ENCODE peak calls at places on chromosomes 7 and 10, in seven cellular contexts. C is GM12891, X is H1, F is GM12878, Q is HepG2, W is SK-N-SH, Z is K562. A is an unnamed sample.
A peak's percentile ranks its signal among the peaks of the same experiment; 100 is the strongest.

GRCh38 chr10:36647540-36647939 is 477.9 kb upstream of the ANKRD30A start:
- DNase-seq in C (no peak), X (no peak), F (no peak), W (no peak), Z (no peak), Q (no peak), A (no peak)

GRCh38 chr7:83267141-83267631 is 104.5 kb upstream of the PCLO start:
- DNase-seq in X (no peak), Z (no peak), Q (no peak), C (no peak), W (peak; percentile 12), F (no peak), A (no peak)

GRCh38 chr10:44977287-44978212 is 1.1 kb downstream of the DEPP1 start:
- DNase-seq in W (no peak), X (no peak), C (no peak), Q (no peak), Z (no peak), F (no peak), A (no peak)

GRCh38 chr10:37456456-37456855 is 331.1 kb downstream of the ANKRD30A start:
- DNase-seq in Z (no peak), X (no peak), F (no peak), Q (no peak), C (no peak), W (no peak), A (no peak)

GRCh38 chr7:23093111-23093510 is 12.5 kb upstream of the KLHL7 start:
- DNase-seq in F (no peak), W (no peak), Z (no peak), X (no peak), C (no peak), Q (no peak), A (no peak)

GRCh38 chr7:111089822-111090426 is 1.0 kb upstream of the LRRN3 start:
- DNase-seq in X (no peak), C (no peak), F (no peak), Z (peak; percentile 67), W (peak; percentile 61), Q (peak; percentile 40), A (no peak)

GRCh38 chr7:158742065-158742821 is 37.6 kb upstream of the NCAPG2 start:
- DNase-seq in X (no peak), F (no peak), Q (no peak), Z (no peak), W (no peak), C (no peak), A (no peak)

GRCh38 chr10:78614744-78615143 is 454.0 kb upstream of the ZMIZ1 start:
- DNase-seq in Z (no peak), Q (no peak), X (no peak), C (no peak), F (no peak), W (no peak), A (no peak)

GRCh38 chr7:151987748-151988529 is 31.7 kb downstream of the GALNTL5 start:
- DNase-seq in F (no peak), X (peak; percentile 19), C (no peak), Z (no peak), W (no peak), Q (no peak), A (no peak)

GRCh38 chr7:100835903-100836811 is 8.8 kb upstream of the EPHB4 start:
- DNase-seq in C (no peak), W (peak; percentile 36), F (no peak), X (peak; percentile 96), Q (no peak), Z (peak; percentile 39), A (no peak)

GRCh38 chr7:46034056-46034768 is 113.1 kb upstream of the IGFBP3 start:
- DNase-seq in Z (no peak), W (no peak), X (no peak), F (no peak), Q (no peak), C (no peak), A (no peak)

GRCh38 chr7:2715341-2716231 is 27.6 kb downstream of the AMZ1 start:
- DNase-seq in W (no peak), F (no peak), Z (no peak), C (no peak), Q (no peak), X (no peak), A (no peak)

GRCh38 chr7:121336579-121336978 is 7.8 kb downstream of the WNT16 start:
- DNase-seq in Q (no peak), X (no peak), W (no peak), F (no peak), Z (no peak), C (no peak), A (no peak)

GRCh38 chr7:94509264-94509878 is at the start of gene CASD1:
- DNase-seq in Q (peak; percentile 33), W (no peak), X (peak; percentile 15), F (no peak), C (peak; percentile 70), Z (no peak), A (no peak)

GRCh38 chr10:62049815-62050626 is 148.5 kb downstream of the ARID5B start:
- DNase-seq in W (no peak), Q (no peak), Z (no peak), C (no peak), X (no peak), F (no peak), A (no peak)

GRCh38 chr10:113045155-113046055 is 95.4 kb downstream of the TCF7L2 start:
- DNase-seq in W (no peak), Z (no peak), X (no peak), Q (no peak), C (no peak), F (no peak), A (no peak)

GRCh38 chr7:24868724-24869123 is 111.3 kb downstream of the OSBPL3 start:
- DNase-seq in W (no peak), Z (no peak), Q (no peak), X (no peak), F (no peak), C (no peak), A (no peak)

GRCh38 chr7:82396343-82396742 is 47.2 kb downstream of the CACNA2D1 start:
- DNase-seq in W (no peak), F (no peak), C (no peak), Z (no peak), Q (no peak), X (no peak), A (no peak)

GRCh38 chr10:108638225-108638624 is 1285.1 kb downstream of the XPNPEP1 start:
- DNase-seq in C (no peak), Z (no peak), F (no peak), W (no peak), Q (no peak), X (no peak), A (no peak)

GRCh38 chr7:81074406-81074805 is 155.6 kb upstream of the SEMA3C start:
- DNase-seq in C (no peak), Q (no peak), W (no peak), X (no peak), F (no peak), Z (no peak), A (no peak)

GRCh38 chr7:25720427-25720826 is 431.6 kb upstream of the NFE2L3 start:
- DNase-seq in Z (peak; percentile 17), X (no peak), F (no peak), W (peak; percentile 39), Q (no peak), C (peak; percentile 10), A (no peak)

DNA sequence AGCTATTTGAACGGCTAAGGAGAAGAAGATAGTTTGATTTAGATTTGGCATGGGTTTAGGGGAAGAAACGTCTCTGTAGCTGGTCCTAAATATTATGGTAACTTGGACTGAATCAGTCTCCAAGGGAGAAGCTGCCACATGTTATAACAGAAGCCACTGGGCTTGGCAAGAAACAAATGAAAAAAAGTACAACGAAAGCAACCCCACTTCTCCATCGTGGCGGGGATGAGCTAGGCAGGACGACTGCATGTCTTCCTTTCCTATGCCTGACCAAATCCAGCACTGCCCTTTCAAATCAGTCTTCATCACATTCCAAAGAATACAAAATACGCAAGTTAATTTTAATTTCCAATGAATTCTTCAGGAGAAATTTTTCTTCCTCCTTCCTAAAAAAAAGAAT is 196.7 kb upstream of the KLF14 start:
- DNase-seq in F (no peak), Z (no peak), X (no peak), C (no peak), W (no peak), Q (no peak), A (no peak)
- TF ChIP-seq TAF1 in F (no peak), Z (no peak), X (no peak), C (no peak), W (no peak), Q (no peak), A (no peak)

GRCh38 chr7:131068604-131069021 is 259.1 kb upstream of the MKLN1 start:
- DNase-seq in W (no peak), Z (no peak), C (no peak), F (no peak), Q (no peak), X (no peak), A (no peak)
- TF ChIP-seq TAF1 in W (no peak), Z (no peak), C (no peak), F (no peak), Q (no peak), X (no peak), A (no peak)

DNA sequence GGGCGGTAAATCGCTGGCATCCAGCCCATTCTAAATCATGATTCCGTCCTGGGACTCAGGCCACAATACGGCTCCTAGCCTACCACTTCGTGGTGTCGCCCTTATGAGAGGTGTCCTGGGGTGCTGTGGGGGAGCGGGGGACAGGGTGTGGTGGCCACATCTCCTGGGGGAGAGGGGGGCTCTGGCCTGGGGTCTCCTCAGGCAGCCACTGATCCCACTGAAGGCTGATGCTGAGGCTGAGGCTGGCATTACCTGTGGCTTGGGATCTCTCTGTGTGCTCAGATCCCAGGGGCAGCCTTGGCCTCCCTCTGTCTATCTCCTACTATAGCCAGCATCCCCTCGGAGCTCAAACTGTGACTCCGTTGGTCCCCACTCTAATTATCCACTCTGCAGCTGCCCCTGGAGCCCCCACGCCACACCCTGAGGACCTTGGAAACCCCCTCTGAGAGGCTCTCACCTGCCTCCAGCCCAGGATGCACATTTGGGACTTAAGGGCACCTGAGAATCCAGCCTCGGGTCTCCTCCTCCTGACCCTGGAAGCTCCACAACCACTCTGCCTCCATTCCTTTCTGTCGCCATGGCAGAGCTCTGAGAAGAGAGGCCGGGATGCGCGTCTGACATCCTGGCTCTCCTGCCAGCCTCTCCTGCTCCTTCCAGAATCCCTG is 249.3 kb upstream of the TCERG1L start:
- DNase-seq in C (no peak), X (no peak), F (no peak), W (no peak), Q (no peak), Z (no peak), A (no peak)
- TF ChIP-seq TAF1 in C (no peak), X (no peak), F (no peak), W (no peak), Q (no peak), Z (no peak), A (no peak)

GRCh38 chr10:18610517-18610916 is 40.9 kb downstream of the NSUN6 start:
- DNase-seq in X (no peak), Q (peak; percentile 98), W (peak; percentile 5), C (no peak), Z (no peak), F (no peak), A (no peak)

GRCh38 chr10:18607503-18607902 is 43.9 kb downstream of the NSUN6 start:
- DNase-seq in Z (peak; percentile 49), C (no peak), W (peak; percentile 60), Q (peak; percentile 37), F (no peak), X (no peak), A (no peak)

GRCh38 chr10:18608581-18608980 is 42.8 kb downstream of the NSUN6 start:
- DNase-seq in F (no peak), X (no peak), C (no peak), W (no peak), Z (no peak), Q (no peak), A (no peak)

GRCh38 chr10:18607979-18608378 is 43.4 kb downstream of the NSUN6 start:
- DNase-seq in X (no peak), Z (no peak), C (no peak), F (no peak), Q (no peak), W (peak; percentile 5), A (no peak)

GRCh38 chr10:18611168-18611567 is 40.2 kb downstream of the NSUN6 start:
- DNase-seq in X (no peak), C (no peak), Q (no peak), F (no peak), Z (no peak), W (no peak), A (no peak)
- TF ChIP-seq TAF1 in X (no peak), C (no peak), Q (no peak), F (no peak), Z (no peak), W (no peak), A (no peak)

A was measured in GM12892.